ENCODE peak calls at places on chromosome 22, in ten cellular contexts. One of them, this sample, is unnamed.

GRCh38 chr22:33112606-33113005 is 54.4 kb upstream of the SYN3 start:
- DNase-seq in CD8-positive, alpha-beta T cell: no peak
- DNase-seq in foreskin fibroblast: no peak
- DNase-seq in spleen: no peak
- DNase-seq in H9: no peak
- DNase-seq in heart right ventricle: no peak
- DNase-seq in endodermal cell: no peak
- DNase-seq in ovary: no peak
- DNase-seq in fibroblast of lung: no peak
- DNase-seq in AG10803: no peak
- DNase-seq in this sample: no peak

GRCh38 chr22:49925525-49926128 is 7.2 kb downstream of the CRELD2 start:
- DNase-seq in CD8-positive, alpha-beta T cell: peak
- DNase-seq in foreskin fibroblast: no peak
- DNase-seq in spleen: peak
- DNase-seq in H9: no peak
- DNase-seq in heart right ventricle: no peak
- DNase-seq in endodermal cell: no peak
- DNase-seq in ovary: no peak
- DNase-seq in fibroblast of lung: no peak
- DNase-seq in AG10803: no peak
- DNase-seq in this sample: no peak

GRCh38 chr22:47355776-47356432 is 593.5 kb downstream of the TBC1D22A start:
- DNase-seq in CD8-positive, alpha-beta T cell: no peak
- DNase-seq in foreskin fibroblast: no peak
- DNase-seq in spleen: peak
- DNase-seq in H9: no peak
- DNase-seq in heart right ventricle: no peak
- DNase-seq in endodermal cell: peak
- DNase-seq in ovary: no peak
- DNase-seq in fibroblast of lung: no peak
- DNase-seq in AG10803: no peak
- DNase-seq in this sample: no peak

GRCh38 chr22:25494774-25495173 is 69.7 kb upstream of the GRK3 start:
- DNase-seq in CD8-positive, alpha-beta T cell: no peak
- DNase-seq in foreskin fibroblast: no peak
- DNase-seq in spleen: no peak
- DNase-seq in H9: no peak
- DNase-seq in heart right ventricle: no peak
- DNase-seq in endodermal cell: no peak
- DNase-seq in ovary: no peak
- DNase-seq in fibroblast of lung: no peak
- DNase-seq in AG10803: no peak
- DNase-seq in this sample: no peak

GRCh38 chr22:43897751-43898261 is 6.0 kb upstream of the PNPLA5 start:
- DNase-seq in CD8-positive, alpha-beta T cell: no peak
- DNase-seq in foreskin fibroblast: peak
- DNase-seq in spleen: no peak
- DNase-seq in H9: no peak
- DNase-seq in heart right ventricle: no peak
- DNase-seq in endodermal cell: no peak
- DNase-seq in ovary: no peak
- DNase-seq in fibroblast of lung: peak
- DNase-seq in AG10803: peak
- DNase-seq in this sample: no peak

GRCh38 chr22:49534386-49534785 is 293.3 kb downstream of the BRD1 start:
- DNase-seq in CD8-positive, alpha-beta T cell: no peak
- DNase-seq in foreskin fibroblast: no peak
- DNase-seq in spleen: peak
- DNase-seq in H9: peak
- DNase-seq in heart right ventricle: no peak
- DNase-seq in endodermal cell: peak
- DNase-seq in ovary: no peak
- DNase-seq in fibroblast of lung: no peak
- DNase-seq in AG10803: no peak
- DNase-seq in this sample: no peak

GRCh38 chr22:25711491-25711890 is 30.5 kb upstream of the MYO18B start:
- DNase-seq in CD8-positive, alpha-beta T cell: no peak
- DNase-seq in foreskin fibroblast: no peak
- DNase-seq in spleen: no peak
- DNase-seq in H9: no peak
- DNase-seq in heart right ventricle: no peak
- DNase-seq in endodermal cell: no peak
- DNase-seq in ovary: no peak
- DNase-seq in fibroblast of lung: no peak
- DNase-seq in AG10803: no peak
- DNase-seq in this sample: no peak

GRCh38 chr22:38861170-38861874 is 10.7 kb downstream of the CBX6 start:
- DNase-seq in CD8-positive, alpha-beta T cell: no peak
- DNase-seq in foreskin fibroblast: peak
- DNase-seq in spleen: no peak
- DNase-seq in H9: peak
- DNase-seq in heart right ventricle: no peak
- DNase-seq in endodermal cell: no peak
- DNase-seq in ovary: peak
- DNase-seq in fibroblast of lung: no peak
- DNase-seq in AG10803: no peak
- DNase-seq in this sample: no peak

GRCh38 chr22:18971321-18971751 is 35.2 kb upstream of the PRODH start:
- DNase-seq in CD8-positive, alpha-beta T cell: no peak
- DNase-seq in foreskin fibroblast: no peak
- DNase-seq in spleen: no peak
- DNase-seq in H9: no peak
- DNase-seq in heart right ventricle: no peak
- DNase-seq in endodermal cell: no peak
- DNase-seq in ovary: no peak
- DNase-seq in fibroblast of lung: no peak
- DNase-seq in AG10803: no peak
- DNase-seq in this sample: no peak

GRCh38 chr22:18968011-18968749 is 32.1 kb upstream of the PRODH start:
- DNase-seq in CD8-positive, alpha-beta T cell: no peak
- DNase-seq in foreskin fibroblast: peak
- DNase-seq in spleen: no peak
- DNase-seq in H9: peak
- DNase-seq in heart right ventricle: peak
- DNase-seq in endodermal cell: peak
- DNase-seq in ovary: peak
- DNase-seq in fibroblast of lung: peak
- DNase-seq in AG10803: peak
- DNase-seq in this sample: peak

GRCh38 chr22:18973264-18974031 is 37.4 kb upstream of the PRODH start:
- DNase-seq in CD8-positive, alpha-beta T cell: no peak
- DNase-seq in foreskin fibroblast: no peak
- DNase-seq in spleen: no peak
- DNase-seq in H9: no peak
- DNase-seq in heart right ventricle: no peak
- DNase-seq in endodermal cell: no peak
- DNase-seq in ovary: no peak
- DNase-seq in fibroblast of lung: no peak
- DNase-seq in AG10803: no peak
- DNase-seq in this sample: no peak

GRCh38 chr22:18970948-18971315 is 34.8 kb upstream of the PRODH start:
- DNase-seq in CD8-positive, alpha-beta T cell: no peak
- DNase-seq in foreskin fibroblast: no peak
- DNase-seq in spleen: no peak
- DNase-seq in H9: no peak
- DNase-seq in heart right ventricle: no peak
- DNase-seq in endodermal cell: no peak
- DNase-seq in ovary: no peak
- DNase-seq in fibroblast of lung: no peak
- DNase-seq in AG10803: no peak
- DNase-seq in this sample: no peak

DNA sequence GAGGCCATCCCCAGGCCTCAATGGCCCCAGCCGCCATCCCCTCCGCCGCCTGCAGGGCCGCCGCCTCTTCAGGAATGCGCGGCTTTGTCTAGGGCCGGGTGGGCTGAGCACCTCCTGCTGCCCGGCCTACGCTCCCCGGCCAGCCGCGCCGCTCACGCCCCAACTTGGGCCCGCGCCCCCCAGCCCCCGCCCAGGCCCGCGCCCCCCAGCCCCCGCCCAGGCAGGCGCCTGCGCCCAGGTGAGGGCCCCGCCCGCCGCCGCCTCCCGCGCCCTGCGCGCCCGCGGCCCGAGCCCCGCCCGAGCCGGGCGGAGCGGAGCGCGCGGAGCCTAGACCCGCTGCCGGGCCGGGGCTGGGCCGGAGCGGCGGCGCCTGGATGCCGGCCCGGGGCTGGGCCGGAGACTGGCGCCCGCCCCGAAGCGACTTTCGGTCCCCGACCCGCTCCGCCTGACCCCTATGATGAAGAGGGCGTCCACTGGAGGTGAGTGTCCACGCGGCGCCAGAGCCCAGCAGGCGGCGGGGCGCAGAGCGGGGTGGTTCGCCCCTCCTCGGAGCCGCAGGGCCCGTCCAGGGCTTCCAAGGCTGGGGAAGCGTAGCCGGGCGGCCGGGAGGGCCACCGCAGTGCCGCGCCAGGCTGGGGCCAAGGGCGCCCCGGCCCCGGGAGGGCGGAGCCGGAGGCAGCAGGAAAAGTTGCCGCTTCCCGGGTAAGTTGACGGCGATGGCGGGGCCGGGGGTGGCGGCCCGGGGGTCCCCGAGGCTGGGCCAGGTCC is 34.3 kb upstream of the PRODH start:
- DNase-seq in CD8-positive, alpha-beta T cell: no peak
- DNase-seq in foreskin fibroblast: peak
- DNase-seq in spleen: peak
- DNase-seq in H9: peak
- DNase-seq in heart right ventricle: no peak
- DNase-seq in endodermal cell: peak
- DNase-seq in ovary: no peak
- DNase-seq in fibroblast of lung: no peak
- DNase-seq in AG10803: no peak
- DNase-seq in this sample: peak
- TF ChIP-seq CTCF in CD8-positive, alpha-beta T cell: no peak
- TF ChIP-seq CTCF in foreskin fibroblast: no peak
- TF ChIP-seq CTCF in spleen: no peak
- TF ChIP-seq CTCF in H9: peak
- TF ChIP-seq CTCF in heart right ventricle: no peak
- TF ChIP-seq CTCF in endodermal cell: peak
- TF ChIP-seq CTCF in ovary: no peak
- TF ChIP-seq CTCF in fibroblast of lung: no peak
- TF ChIP-seq CTCF in AG10803: no peak
- TF ChIP-seq CTCF in this sample: no peak

GRCh38 chr22:40196628-40197027 is 18.9 kb downstream of the TNRC6B start:
- DNase-seq in CD8-positive, alpha-beta T cell: no peak
- DNase-seq in foreskin fibroblast: peak
- DNase-seq in spleen: no peak
- DNase-seq in H9: no peak
- DNase-seq in heart right ventricle: no peak
- DNase-seq in endodermal cell: no peak
- DNase-seq in ovary: peak
- DNase-seq in fibroblast of lung: peak
- DNase-seq in AG10803: peak
- DNase-seq in this sample: no peak

GRCh38 chr22:40189979-40190378 is 12.3 kb downstream of the TNRC6B start:
- DNase-seq in CD8-positive, alpha-beta T cell: no peak
- DNase-seq in foreskin fibroblast: peak
- DNase-seq in spleen: no peak
- DNase-seq in H9: no peak
- DNase-seq in heart right ventricle: no peak
- DNase-seq in endodermal cell: no peak
- DNase-seq in ovary: no peak
- DNase-seq in fibroblast of lung: no peak
- DNase-seq in AG10803: no peak
- DNase-seq in this sample: no peak

GRCh38 chr22:40194656-40195055 is 16.9 kb downstream of the TNRC6B start:
- DNase-seq in CD8-positive, alpha-beta T cell: no peak
- DNase-seq in foreskin fibroblast: no peak
- DNase-seq in spleen: no peak
- DNase-seq in H9: no peak
- DNase-seq in heart right ventricle: no peak
- DNase-seq in endodermal cell: no peak
- DNase-seq in ovary: no peak
- DNase-seq in fibroblast of lung: no peak
- DNase-seq in AG10803: no peak
- DNase-seq in this sample: no peak

GRCh38 chr22:40190501-40190900 is 12.8 kb downstream of the TNRC6B start:
- DNase-seq in CD8-positive, alpha-beta T cell: no peak
- DNase-seq in foreskin fibroblast: no peak
- DNase-seq in spleen: no peak
- DNase-seq in H9: no peak
- DNase-seq in heart right ventricle: peak
- DNase-seq in endodermal cell: peak
- DNase-seq in ovary: no peak
- DNase-seq in fibroblast of lung: no peak
- DNase-seq in AG10803: no peak
- DNase-seq in this sample: no peak

DNA sequence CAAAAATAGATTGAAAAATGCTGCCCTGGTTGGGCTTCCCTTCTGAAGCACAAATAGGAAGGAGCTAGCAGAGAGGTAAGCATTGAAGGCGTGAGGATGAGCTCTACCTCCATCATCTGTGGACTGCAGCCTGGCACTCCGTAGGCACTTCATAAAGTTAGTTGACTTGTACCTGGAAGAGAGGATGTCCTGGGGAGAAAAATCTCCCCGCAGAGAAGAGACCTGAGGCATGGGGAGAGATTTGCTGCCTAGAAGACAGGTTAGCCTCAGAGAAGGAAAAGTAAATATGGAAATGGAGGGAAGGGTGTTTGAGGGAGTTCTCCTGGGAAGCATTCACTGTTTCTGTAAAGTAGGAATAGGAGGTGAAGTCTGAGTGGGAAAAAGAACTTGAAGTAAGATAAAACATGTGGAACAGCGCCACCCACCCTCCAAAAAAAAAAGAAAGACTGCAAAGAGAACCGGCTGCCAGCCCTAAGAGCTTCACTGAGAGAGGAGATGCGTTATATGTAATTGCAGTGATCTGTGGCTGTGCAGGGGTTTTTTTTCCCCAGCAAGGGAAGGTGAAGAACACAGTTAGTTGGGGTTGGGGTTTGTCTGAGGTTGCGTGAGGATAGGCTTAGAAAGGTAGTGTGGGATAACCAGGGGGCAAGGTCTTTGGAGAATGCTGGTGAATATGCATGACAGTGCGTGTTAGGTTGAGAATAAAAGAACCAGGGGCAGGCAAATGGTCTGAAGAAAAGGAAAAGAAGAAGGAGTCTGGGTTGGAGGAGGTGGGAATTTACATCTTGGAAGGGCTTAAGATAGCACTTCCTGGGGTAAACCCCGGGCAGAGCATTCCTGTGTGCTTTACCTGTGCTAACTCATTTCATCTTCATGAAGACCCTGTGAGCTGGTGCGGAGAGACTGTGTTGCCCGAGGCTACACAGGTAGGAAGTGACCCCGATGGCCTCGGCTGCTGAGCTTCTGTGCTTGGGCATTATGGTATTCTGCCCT is 16.0 kb downstream of the TNRC6B start:
- DNase-seq in CD8-positive, alpha-beta T cell: no peak
- DNase-seq in foreskin fibroblast: peak
- DNase-seq in spleen: no peak
- DNase-seq in H9: peak
- DNase-seq in heart right ventricle: no peak
- DNase-seq in endodermal cell: peak
- DNase-seq in ovary: no peak
- DNase-seq in fibroblast of lung: peak
- DNase-seq in AG10803: peak
- DNase-seq in this sample: no peak
- TF ChIP-seq CTCF in CD8-positive, alpha-beta T cell: peak
- TF ChIP-seq CTCF in foreskin fibroblast: peak
- TF ChIP-seq CTCF in spleen: no peak
- TF ChIP-seq CTCF in H9: peak
- TF ChIP-seq CTCF in heart right ventricle: peak
- TF ChIP-seq CTCF in endodermal cell: peak
- TF ChIP-seq CTCF in ovary: no peak
- TF ChIP-seq CTCF in fibroblast of lung: peak
- TF ChIP-seq CTCF in AG10803: peak
- TF ChIP-seq CTCF in this sample: no peak

DNA sequence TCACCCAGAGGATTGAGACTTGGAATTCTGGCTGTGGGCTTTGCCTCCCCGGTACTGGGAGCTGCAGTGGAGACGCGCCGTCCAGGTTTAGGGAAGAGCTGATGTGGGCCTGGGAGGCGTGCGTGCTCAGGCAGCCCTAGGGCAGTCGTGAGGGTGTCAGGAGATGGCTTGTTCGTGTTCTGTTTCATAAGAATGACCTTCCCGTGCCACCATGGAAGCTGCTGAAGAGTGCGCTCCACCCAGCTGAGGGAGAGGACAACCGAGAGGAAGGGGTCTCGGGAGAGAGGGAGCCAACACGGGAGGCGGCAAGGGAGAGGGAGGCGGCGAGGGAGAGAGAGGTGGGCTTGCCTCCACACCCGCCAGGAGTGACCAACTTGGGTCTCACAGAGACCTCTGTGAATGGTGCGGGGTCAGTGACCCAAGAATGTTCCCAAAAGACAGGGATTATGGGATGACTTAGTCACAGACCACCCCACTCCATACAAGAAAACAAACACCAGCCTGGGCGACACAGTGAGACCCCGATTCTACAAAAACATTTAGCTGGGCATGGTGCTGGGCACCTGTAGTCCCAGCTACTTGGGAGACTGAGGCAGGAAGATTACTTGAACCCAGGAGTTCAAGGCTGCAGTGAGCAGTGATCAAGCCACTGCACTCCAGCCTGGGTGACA is 14.7 kb upstream of the TRMU start:
- DNase-seq in CD8-positive, alpha-beta T cell: no peak
- DNase-seq in foreskin fibroblast: no peak
- DNase-seq in spleen: no peak
- DNase-seq in H9: no peak
- DNase-seq in heart right ventricle: no peak
- DNase-seq in endodermal cell: no peak
- DNase-seq in ovary: no peak
- DNase-seq in fibroblast of lung: no peak
- DNase-seq in AG10803: no peak
- DNase-seq in this sample: no peak
- TF ChIP-seq CTCF in CD8-positive, alpha-beta T cell: no peak
- TF ChIP-seq CTCF in foreskin fibroblast: no peak
- TF ChIP-seq CTCF in spleen: no peak
- TF ChIP-seq CTCF in H9: no peak
- TF ChIP-seq CTCF in heart right ventricle: no peak
- TF ChIP-seq CTCF in endodermal cell: no peak
- TF ChIP-seq CTCF in ovary: no peak
- TF ChIP-seq CTCF in fibroblast of lung: no peak
- TF ChIP-seq CTCF in AG10803: no peak
- TF ChIP-seq CTCF in this sample: no peak

GRCh38 chr22:36577019-36577418 is 48.1 kb upstream of the EIF3D start:
- DNase-seq in CD8-positive, alpha-beta T cell: no peak
- DNase-seq in foreskin fibroblast: peak
- DNase-seq in spleen: no peak
- DNase-seq in H9: no peak
- DNase-seq in heart right ventricle: no peak
- DNase-seq in endodermal cell: peak
- DNase-seq in ovary: no peak
- DNase-seq in fibroblast of lung: peak
- DNase-seq in AG10803: peak
- DNase-seq in this sample: no peak
- TF ChIP-seq CTCF in CD8-positive, alpha-beta T cell: no peak
- TF ChIP-seq CTCF in foreskin fibroblast: no peak
- TF ChIP-seq CTCF in spleen: no peak
- TF ChIP-seq CTCF in H9: no peak
- TF ChIP-seq CTCF in heart right ventricle: no peak
- TF ChIP-seq CTCF in endodermal cell: no peak
- TF ChIP-seq CTCF in ovary: no peak
- TF ChIP-seq CTCF in fibroblast of lung: no peak
- TF ChIP-seq CTCF in AG10803: peak
- TF ChIP-seq CTCF in this sample: no peak

This sample was measured in endothelial cell.